ENCODE peak calls at places on chromosomes 1 and 21, in six cellular contexts. Z is pulmonary artery endothelial cell; F is GM23248; G is amniotic stem cell; H is IMR-90; X is CD8-positive, alpha-beta memory T cell. E is an unnamed sample.

GRCh38 chr1:152162826-152163463 is 3.9 kb upstream of the RPTN start:
- DNase-seq in H (peak; percentile 62), F (peak; percentile 92), Z (no peak), X (no peak), G (no peak), E (no peak)

GRCh38 chr21:32921632-32922230 is 104.0 kb upstream of the OLIG2 start:
- DNase-seq in X (peak; percentile 30), G (no peak), Z (no peak), F (peak; percentile 10), H (peak; percentile 10), E (peak; percentile 37)

GRCh38 chr1:118987431-118988185 is 535 bp downstream of the TBX15 start:
- DNase-seq in X (no peak), H (no peak), F (peak; percentile 82), G (no peak), Z (no peak), E (no peak)

GRCh38 chr1:245129321-245129720 is 25.5 kb upstream of the KIF26B start:
- DNase-seq in H (no peak), X (no peak), F (no peak), G (no peak), Z (no peak), E (no peak)

GRCh38 chr1:198560093-198560638 is 19.7 kb upstream of the ATP6V1G3 start:
- DNase-seq in X (no peak), Z (peak; percentile 37), F (peak; percentile 15), H (no peak), G (no peak), E (no peak)

GRCh38 chr1:180778782-180779398 is 133.8 kb upstream of the KIAA1614 start:
- DNase-seq in F (no peak), X (no peak), G (no peak), H (no peak), Z (no peak), E (no peak)

GRCh38 chr1:60904079-60904852 is 178.1 kb upstream of the NFIA start:
- DNase-seq in Z (no peak), F (peak; percentile 84), H (no peak), X (no peak), G (no peak), E (no peak)

GRCh38 chr1:185158806-185159205 is 1.8 kb downstream of the SWT1 start:
- DNase-seq in F (peak; percentile 1), X (no peak), Z (no peak), H (no peak), G (no peak), E (no peak)

GRCh38 chr1:8590696-8591351 is 226.6 kb downstream of the RERE start:
- DNase-seq in F (peak; percentile 32), H (no peak), X (no peak), G (no peak), Z (no peak), E (no peak)

GRCh38 chr1:207911983-207912760 is 1.2 kb upstream of the CD34 start:
- DNase-seq in F (peak; percentile 47), G (no peak), Z (no peak), H (no peak), X (no peak), E (no peak)

GRCh38 chr21:27423073-27423472 is 456.2 kb upstream of the ADAMTS5 start:
- DNase-seq in G (peak; percentile 54), Z (no peak), H (peak; percentile 95), F (peak; percentile 97), X (no peak), E (no peak)

GRCh38 chr1:159945483-159946241 is at the start of gene IGSF9:
- DNase-seq in Z (no peak), G (no peak), X (peak; percentile 68), H (peak; percentile 49), F (peak; percentile 74), E (no peak)

GRCh38 chr1:155324717-155325595 is 4.3 kb downstream of the RUSC1 start:
- DNase-seq in H (peak; percentile 40), G (no peak), X (no peak), F (peak; percentile 81), Z (no peak), E (peak; percentile 39)

GRCh38 chr21:39688010-39688409 is 57.0 kb upstream of the IGSF5 start:
- DNase-seq in F (no peak), H (no peak), Z (no peak), G (no peak), X (no peak), E (no peak)